ENCODE peak calls at places on chromosome 18, in eight cellular contexts. X is naive thymus-derived CD4-positive, alpha-beta T cell; K is Right ventricle myocardium superior; J is NCI-H69; D is activated gamma-delta T cell treated with anti-CD3 and anti-CD28 coated beads, Interleukin-2, amount 50 U/mL, for 16 hours; S is chondrocyte; I is fibroblast of pulmonary artery; C is activated effector memory CD4-positive, alpha-beta T cell treated with Interleukin-2 at 50 U/mL for 16 hours. L is an unnamed sample.

GRCh38 chr18:34153711-34154110 is 71.0 kb downstream of the NOL4 start:
- DNase-seq in S (no peak), X (no peak), I (peak), J (peak), C (no peak), D (no peak), K (no peak), L (no peak)

GRCh38 chr18:69755041-69755440 is 192.6 kb downstream of the CD226 start:
- DNase-seq in C (no peak), X (no peak), I (no peak), S (no peak), K (no peak), D (no peak), J (no peak), L (no peak)

GRCh38 chr18:9869713-9870430 is 15.9 kb upstream of the TXNDC2 start:
- DNase-seq in C (no peak), I (peak), S (no peak), X (no peak), J (peak), D (no peak), K (no peak), L (no peak)

GRCh38 chr18:50594931-50595330 is 35.0 kb downstream of the MAPK4 start:
- DNase-seq in S (no peak), D (no peak), X (no peak), I (no peak), K (no peak), J (peak), C (no peak), L (no peak)

GRCh38 chr18:79413901-79414300 is 18.2 kb downstream of the NFATC1 start:
- DNase-seq in K (peak), J (no peak), D (no peak), S (peak), X (no peak), C (no peak), I (no peak), L (no peak)

GRCh38 chr18:62282188-62282629 is 42.9 kb upstream of the TNFRSF11A start:
- DNase-seq in X (no peak), D (no peak), C (no peak), K (no peak), J (no peak), S (no peak), I (peak), L (no peak)

GRCh38 chr18:45954070-45954712 is 12.9 kb downstream of the EPG5 start:
- DNase-seq in I (peak), D (no peak), X (no peak), C (no peak), K (no peak), S (no peak), J (no peak), L (no peak)

GRCh38 chr18:76620326-76620813 is 125.3 kb upstream of the ZNF516 start:
- DNase-seq in C (no peak), S (no peak), D (peak), X (peak), K (peak), I (peak), J (no peak), L (peak)

GRCh38 chr18:32707153-32707552 is 65.7 kb downstream of the KLHL14 start:
- DNase-seq in C (no peak), X (no peak), S (no peak), K (no peak), I (no peak), D (no peak), J (peak), L (no peak)

GRCh38 chr18:55012041-55012440 is 52.8 kb upstream of the CCDC68 start:
- DNase-seq in S (no peak), J (no peak), C (no peak), K (no peak), X (no peak), D (no peak), I (no peak), L (no peak)

L was measured in progenitor cell of endocrine pancreas.